ENCODE peak calls at places on chromosomes 5 and 9, in ten cellular contexts. P is CD8-positive, alpha-beta memory T cell; K is CD8-positive, alpha-beta T cell; H is testis; F is ovary; O is endodermal cell; T is IMR-90; N is body of pancreas; U is Caco-2; C is CD4-positive, CD25-positive, alpha-beta regulatory T cell. Q is an unnamed sample. For H3K27me3, H3K4me1 and H3K9me3, the result is how much of the 10 kb centered on the place peaks cover.

GRCh38 chr5:112738180-112738560 is 485 bp downstream of the APC start:
- DNase-seq in P (no peak), K (no peak), H (no peak), F (no peak), O (peak), T (no peak), N (no peak), U (no peak), C (no peak), Q (peak)

GRCh38 chr5:89313804-89314588 is 431.0 kb upstream of the MEF2C start:
- DNase-seq in P (no peak), K (no peak), H (no peak), F (no peak), O (no peak), T (peak), N (no peak), U (no peak), C (no peak), Q (no peak)

GRCh38 chr5:7629559-7629958 is 221.4 kb downstream of the CFAP90 start:
- DNase-seq in P (no peak), K (no peak), H (no peak), F (no peak), O (no peak), T (no peak), N (no peak), U (no peak), C (no peak), Q (no peak)

GRCh38 chr5:132681476-132681831 is 7.7 kb downstream of the IL4 start:
- DNase-seq in P (no peak), K (no peak), H (no peak), F (no peak), O (no peak), T (no peak), N (no peak), U (no peak), C (no peak), Q (no peak)

GRCh38 chr9:135288941-135289534 is 190.5 kb upstream of the PPP1R26 start:
- DNase-seq in P (no peak), K (no peak), H (no peak), F (no peak), O (no peak), T (no peak), N (no peak), U (no peak), C (no peak), Q (no peak)

GRCh38 chr5:174246743-174247142 is 201.2 kb downstream of the NSG2 start:
- DNase-seq in P (no peak), K (no peak), H (no peak), F (no peak), O (no peak), T (no peak), N (no peak), U (no peak), C (no peak), Q (no peak)

GRCh38 chr9:93136011-93136440 is 2.0 kb upstream of the NINJ1 start:
- DNase-seq in P (no peak), K (no peak), H (no peak), F (no peak), O (no peak), T (peak), N (peak), U (no peak), C (no peak), Q (no peak)

GRCh38 chr5:151070449-151070848 is 10.4 kb downstream of the TNIP1 start:
- DNase-seq in P (no peak), K (no peak), H (no peak), F (no peak), O (no peak), T (peak), N (no peak), U (no peak), C (no peak), Q (no peak)

GRCh38 chr5:96896285-96896711 is 20.0 kb downstream of the ERAP2 start:
- DNase-seq in P (peak), K (peak), H (no peak), F (no peak), O (no peak), T (no peak), N (no peak), U (no peak), C (no peak), Q (no peak)

GRCh38 chr9:116337015-116337414 is 183.4 kb downstream of the PAPPA start:
- DNase-seq in P (no peak), K (no peak), H (no peak), F (no peak), O (peak), T (peak), N (no peak), U (no peak), C (no peak), Q (no peak)

GRCh38 chr5:84274585-84275468 is 109.9 kb downstream of the EDIL3 start:
- DNase-seq in P (no peak), K (no peak), H (peak), F (no peak), O (peak), T (peak), N (peak), U (peak), C (no peak), Q (peak)

GRCh38 chr5:102796014-102796413 is 40.9 kb downstream of the PAM start:
- DNase-seq in P (no peak), K (no peak), H (no peak), F (no peak), O (no peak), T (no peak), N (no peak), U (no peak), C (no peak), Q (no peak)

GRCh38 chr9:102087141-102087540 is 348.7 kb upstream of the GRIN3A start:
- DNase-seq in P (no peak), K (no peak), H (no peak), F (no peak), O (no peak), T (no peak), N (no peak), U (no peak), C (no peak), Q (no peak)

GRCh38 chr9:129584136-129584535 is 36.8 kb downstream of the C9orf50 start:
- DNase-seq in P (peak), K (peak), H (peak), F (peak), O (peak), T (peak), N (peak), U (peak), C (peak), Q (peak)

GRCh38 chr9:92954078-92954861 is 6.9 kb downstream of the FGD3 start:
- DNase-seq in P (peak), K (peak), H (no peak), F (no peak), O (no peak), T (no peak), N (peak), U (no peak), C (peak), Q (no peak)

GRCh38 chr5:175282611-175283225 is 161.3 kb downstream of the DRD1 start:
- DNase-seq in P (no peak), K (no peak), H (no peak), F (no peak), O (no peak), T (no peak), N (no peak), U (peak), C (no peak), Q (no peak)

GRCh38 chr5:143060018-143060417 is 289.8 kb downstream of the ARHGAP26 start:
- DNase-seq in P (no peak), K (no peak), H (no peak), F (no peak), O (no peak), T (peak), N (no peak), U (no peak), C (no peak), Q (no peak)

DNA sequence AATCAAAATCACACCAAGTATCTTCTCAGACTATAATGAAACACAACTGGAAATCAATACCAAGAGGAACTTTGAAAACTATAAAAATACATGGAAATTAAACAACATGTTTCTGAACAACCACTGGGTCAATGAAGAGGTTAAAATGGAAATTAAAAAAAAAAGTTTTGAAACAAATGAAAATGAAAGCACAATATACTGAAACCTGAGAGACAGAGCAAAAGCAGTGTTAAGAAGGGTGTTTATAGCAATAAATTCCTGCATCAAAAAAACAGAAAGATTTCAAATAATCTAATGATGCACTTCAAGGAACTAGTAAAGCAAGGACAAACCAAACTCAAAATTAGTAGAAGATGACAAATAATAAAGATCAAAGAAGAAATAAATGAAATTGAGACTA is 92.0 kb downstream of the TMEM232 start:
- DNase-seq in P (no peak), K (no peak), H (no peak), F (no peak), O (no peak), T (no peak), N (no peak), U (no peak), C (no peak), Q (no peak)
- H3K27me3 ChIP-seq in P (under half), K (under half), H (under half), F (under half), O (under half), T (under half), N (under half), U (under half), C (under half), Q (under half)

DNA sequence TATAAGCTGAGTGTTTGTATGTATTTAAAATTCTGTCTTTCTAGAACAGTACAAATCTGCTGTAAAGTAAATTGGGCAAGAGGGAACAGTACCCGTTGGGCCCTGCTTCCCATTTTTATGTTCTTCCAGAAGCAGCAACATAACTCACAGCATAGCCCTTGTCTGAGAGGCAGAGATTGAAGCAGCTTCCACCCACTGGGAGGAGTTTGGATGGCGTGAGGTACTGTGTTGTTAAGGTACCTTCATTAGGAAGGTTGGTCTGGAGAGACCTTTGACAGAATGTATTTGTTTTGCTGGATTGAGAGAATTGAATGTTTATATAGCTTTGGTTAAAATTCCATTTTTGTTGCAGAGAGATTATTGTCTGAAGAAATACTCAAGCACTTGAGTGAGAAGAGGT is 24.8 kb downstream of the RAI14 start:
- DNase-seq in P (no peak), K (no peak), H (no peak), F (no peak), O (no peak), T (no peak), N (no peak), U (no peak), C (no peak), Q (no peak)
- H3K4me1 ChIP-seq in P (under half), K (under half), H (under half), F (under half), O (under half), T (under half), N (under half), U (under half), C (under half), Q (under half)

GRCh38 chr5:178981381-178981780 is 13.7 kb downstream of the GRM6 start:
- DNase-seq in P (no peak), K (no peak), H (no peak), F (no peak), O (no peak), T (no peak), N (no peak), U (no peak), C (no peak), Q (no peak)
- H3K9me3 ChIP-seq in P (under half), K (under half), H (under half), F (under half), O (half or more), T (half or more), N (under half), U (under half), C (under half), Q (under half)

GRCh38 chr5:139799359-139799758 is 3.8 kb downstream of the PSD2 start:
- DNase-seq in P (no peak), K (no peak), H (no peak), F (no peak), O (no peak), T (no peak), N (no peak), U (no peak), C (no peak), Q (no peak)
- H3K27me3 ChIP-seq in P (under half), K (under half), H (under half), F (under half), O (half or more), T (half or more), N (under half), U (under half), C (under half), Q (under half)

GRCh38 chr9:120893917-120894316 is 16.9 kb upstream of the PHF19 start:
- DNase-seq in P (no peak), K (no peak), H (no peak), F (no peak), O (no peak), T (no peak), N (no peak), U (no peak), C (no peak), Q (no peak)
- H3K4me1 ChIP-seq in P (half or more), K (half or more), H (under half), F (under half), O (under half), T (under half), N (under half), U (under half), C (half or more), Q (under half)

DNA sequence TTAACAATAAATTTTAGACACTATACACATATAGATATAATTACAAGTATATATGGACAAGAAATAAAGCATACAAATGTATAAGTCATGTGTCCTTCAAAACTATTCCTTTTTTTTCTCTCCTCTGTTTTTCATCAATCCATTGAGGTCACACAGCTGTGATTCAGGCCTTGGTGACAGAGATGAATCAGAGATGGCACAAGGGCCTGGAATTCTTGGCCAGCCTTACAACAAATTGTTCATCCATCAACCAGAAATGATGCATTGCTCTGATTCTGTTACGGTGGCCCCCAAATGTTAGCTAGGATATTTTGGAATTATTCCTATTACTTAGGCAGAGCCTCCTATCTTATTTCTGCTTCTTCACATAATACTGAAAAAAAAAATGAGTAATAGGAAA is 108.7 kb upstream of the MPDZ start:
- DNase-seq in P (no peak), K (no peak), H (no peak), F (no peak), O (no peak), T (no peak), N (no peak), U (no peak), C (no peak), Q (no peak)
- H3K9me3 ChIP-seq in P (under half), K (under half), H (under half), F (under half), O (under half), T (under half), N (under half), U (under half), C (under half), Q (under half)

GRCh38 chr5:115170128-115170923 is 618 bp upstream of the TRIM36 start:
- DNase-seq in P (no peak), K (no peak), H (peak), F (no peak), O (peak), T (peak), N (peak), U (peak), C (no peak), Q (no peak)

GRCh38 chr5:115166744-115167393 is 2.8 kb downstream of the TRIM36 start:
- DNase-seq in P (no peak), K (no peak), H (no peak), F (no peak), O (no peak), T (no peak), N (no peak), U (no peak), C (no peak), Q (no peak)

GRCh38 chr5:115170924-115171510 is 1.3 kb upstream of the TRIM36 start:
- DNase-seq in P (peak), K (no peak), H (no peak), F (no peak), O (peak), T (no peak), N (no peak), U (no peak), C (no peak), Q (no peak)

GRCh38 chr5:115168829-115169391 is 798 bp downstream of the TRIM36 start:
- DNase-seq in P (no peak), K (no peak), H (no peak), F (no peak), O (peak), T (no peak), N (peak), U (peak), C (no peak), Q (peak)

DNA sequence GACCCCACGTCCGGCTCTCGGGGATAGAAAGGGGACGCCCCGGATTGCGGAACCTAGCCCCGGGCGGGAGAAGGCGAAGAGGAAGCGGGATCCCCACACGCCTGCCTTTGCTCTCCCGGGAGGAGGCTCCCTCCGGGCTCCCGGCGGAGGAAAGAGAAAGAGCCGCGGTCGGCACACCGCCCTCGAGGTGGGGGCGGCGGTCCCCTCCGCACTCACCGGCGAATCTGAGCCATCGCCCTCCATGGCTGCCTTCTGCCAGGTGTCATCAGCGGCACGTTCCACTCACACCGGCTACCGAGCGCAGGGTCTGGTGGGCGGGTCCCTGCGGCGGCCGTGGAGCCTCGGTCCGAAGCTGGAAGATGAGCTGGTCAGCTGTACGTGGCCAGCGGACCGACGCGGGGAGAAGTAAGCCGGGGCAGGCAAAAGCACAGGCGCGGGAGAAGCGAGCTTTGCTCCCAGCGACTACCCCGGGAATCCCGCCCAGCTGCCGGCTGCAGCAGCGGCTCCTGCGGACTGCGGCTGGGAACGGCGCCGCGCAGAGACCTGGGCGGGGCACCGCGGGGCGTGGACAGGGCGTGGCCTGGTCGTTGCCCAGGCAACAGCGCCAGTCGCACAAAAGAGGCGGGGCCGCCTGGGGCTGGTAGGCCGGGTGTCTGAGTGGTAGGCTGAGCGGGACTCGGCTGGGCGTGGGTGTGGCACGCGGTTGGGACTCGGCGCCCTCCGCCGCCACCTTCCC is at the start of gene TRIM36:
- DNase-seq in P (peak), K (peak), H (peak), F (peak), O (peak), T (peak), N (peak), U (peak), C (peak), Q (peak)
- H3K27me3 ChIP-seq in P (under half), K (under half), H (under half), F (under half), O (under half), T (under half), N (under half), U (under half), C (under half), Q (under half)